ENCODE peak calls at places on chromosomes 3 and 15, in four cellular contexts. One of them, this sample, is unnamed.

GRCh38 chr15:87354661-87355410 is 901.7 kb downstream of the NTRK3 start:
- DNase-seq in HepG2: no peak
- DNase-seq in GM12878: no peak
- DNase-seq in K562: no peak
- DNase-seq in this sample: no peak

GRCh38 chr15:92902723-92903587 is 2.8 kb downstream of the CHD2 start:
- DNase-seq in K562: no peak
- DNase-seq in GM12878: no peak
- DNase-seq in HepG2: no peak
- DNase-seq in this sample: no peak

GRCh38 chr3:160893207-160893606 is 137.2 kb downstream of the PPM1L start:
- DNase-seq in HepG2: no peak
- DNase-seq in GM12878: no peak
- DNase-seq in K562: no peak
- DNase-seq in this sample: no peak

GRCh38 chr3:47910777-47911440 is 105.3 kb downstream of the MAP4 start:
- DNase-seq in K562: peak; percentile 64
- DNase-seq in HepG2: peak; percentile 14
- DNase-seq in GM12878: no peak
- DNase-seq in this sample: peak; percentile 34

GRCh38 chr15:86082619-86083377 is 3.1 kb downstream of the AGBL1 start:
- DNase-seq in GM12878: no peak
- DNase-seq in HepG2: no peak
- DNase-seq in K562: no peak
- DNase-seq in this sample: no peak

GRCh38 chr15:82670699-82671098 is 23.5 kb upstream of the CPEB1 start:
- DNase-seq in GM12878: no peak
- DNase-seq in HepG2: no peak
- DNase-seq in K562: no peak
- DNase-seq in this sample: no peak

GRCh38 chr3:73707772-73708171 is 83.0 kb upstream of the PDZRN3 start:
- DNase-seq in HepG2: no peak
- DNase-seq in K562: no peak
- DNase-seq in GM12878: no peak
- DNase-seq in this sample: no peak

GRCh38 chr3:190378240-190378891 is 9.6 kb upstream of the CLDN16 start:
- DNase-seq in GM12878: no peak
- DNase-seq in HepG2: no peak
- DNase-seq in K562: no peak
- DNase-seq in this sample: peak; percentile 48

GRCh38 chr15:93072440-93073394 is 16.3 kb downstream of the RGMA start:
- DNase-seq in HepG2: peak; percentile 6
- DNase-seq in K562: peak; percentile 80
- DNase-seq in GM12878: no peak
- DNase-seq in this sample: peak; percentile 67

GRCh38 chr15:62453979-62454378 is 288.9 kb upstream of the C2CD4B start:
- DNase-seq in K562: no peak
- DNase-seq in GM12878: no peak
- DNase-seq in HepG2: no peak
- DNase-seq in this sample: no peak

GRCh38 chr15:73081321-73081958 is 29.2 kb downstream of the NEO1 start:
- DNase-seq in HepG2: peak; percentile 41
- DNase-seq in GM12878: no peak
- DNase-seq in K562: peak; percentile 9
- DNase-seq in this sample: peak; percentile 73

GRCh38 chr3:118813472-118813871 is 221.2 kb downstream of the IGSF11 start:
- DNase-seq in GM12878: peak; percentile 59
- DNase-seq in HepG2: no peak
- DNase-seq in K562: no peak
- DNase-seq in this sample: no peak

GRCh38 chr3:46503194-46503924 is 5.6 kb downstream of the RTP3 start:
- DNase-seq in GM12878: no peak
- DNase-seq in K562: no peak
- DNase-seq in HepG2: no peak
- DNase-seq in this sample: no peak

GRCh38 chr15:40295297-40295696 is 12.4 kb upstream of the ANKRD63 start:
- DNase-seq in HepG2: no peak
- DNase-seq in K562: no peak
- DNase-seq in GM12878: no peak
- DNase-seq in this sample: no peak

GRCh38 chr15:77030042-77030927 is 35.4 kb downstream of the PSTPIP1 start:
- DNase-seq in GM12878: no peak
- DNase-seq in K562: peak; percentile 50
- DNase-seq in HepG2: no peak
- DNase-seq in this sample: no peak

GRCh38 chr15:99703603-99704443 is 29.4 kb downstream of the LYSMD4 start:
- DNase-seq in GM12878: no peak
- DNase-seq in HepG2: peak; percentile 62
- DNase-seq in K562: peak; percentile 44
- DNase-seq in this sample: peak; percentile 81

GRCh38 chr3:78911394-78911793 is 856.4 kb downstream of the ROBO1 start:
- DNase-seq in HepG2: no peak
- DNase-seq in GM12878: no peak
- DNase-seq in K562: no peak
- DNase-seq in this sample: no peak

GRCh38 chr15:37773111-37773860 is 161.2 kb upstream of the TMCO5A start:
- DNase-seq in K562: no peak
- DNase-seq in GM12878: no peak
- DNase-seq in HepG2: no peak
- DNase-seq in this sample: no peak

GRCh38 chr3:57794951-57795350 is 38.8 kb downstream of the SLMAP start:
- DNase-seq in HepG2: no peak
- DNase-seq in K562: no peak
- DNase-seq in GM12878: no peak
- DNase-seq in this sample: no peak
- TF ChIP-seq REST in HepG2: no peak
- TF ChIP-seq REST in K562: no peak
- TF ChIP-seq REST in GM12878: no peak
- TF ChIP-seq REST in this sample: no peak

GRCh38 chr3:136802481-136802996 is 16.4 kb upstream of the SLC35G2 start:
- DNase-seq in K562: no peak
- DNase-seq in GM12878: no peak
- DNase-seq in HepG2: no peak
- DNase-seq in this sample: no peak
- TF ChIP-seq POLR2AphosphoS2 in K562: no peak
- TF ChIP-seq POLR2AphosphoS2 in GM12878: no peak
- TF ChIP-seq POLR2AphosphoS2 in HepG2: no peak
- TF ChIP-seq POLR2AphosphoS2 in this sample: no peak

GRCh38 chr3:33440578-33441321 is 545 bp upstream of the UBP1 start:
- DNase-seq in K562: peak; percentile 96
- DNase-seq in GM12878: peak; percentile 100
- DNase-seq in HepG2: peak; percentile 100
- DNase-seq in this sample: peak; percentile 99
- TF ChIP-seq REST in K562: no peak
- TF ChIP-seq REST in GM12878: no peak
- TF ChIP-seq REST in HepG2: no peak
- TF ChIP-seq REST in this sample: no peak

DNA sequence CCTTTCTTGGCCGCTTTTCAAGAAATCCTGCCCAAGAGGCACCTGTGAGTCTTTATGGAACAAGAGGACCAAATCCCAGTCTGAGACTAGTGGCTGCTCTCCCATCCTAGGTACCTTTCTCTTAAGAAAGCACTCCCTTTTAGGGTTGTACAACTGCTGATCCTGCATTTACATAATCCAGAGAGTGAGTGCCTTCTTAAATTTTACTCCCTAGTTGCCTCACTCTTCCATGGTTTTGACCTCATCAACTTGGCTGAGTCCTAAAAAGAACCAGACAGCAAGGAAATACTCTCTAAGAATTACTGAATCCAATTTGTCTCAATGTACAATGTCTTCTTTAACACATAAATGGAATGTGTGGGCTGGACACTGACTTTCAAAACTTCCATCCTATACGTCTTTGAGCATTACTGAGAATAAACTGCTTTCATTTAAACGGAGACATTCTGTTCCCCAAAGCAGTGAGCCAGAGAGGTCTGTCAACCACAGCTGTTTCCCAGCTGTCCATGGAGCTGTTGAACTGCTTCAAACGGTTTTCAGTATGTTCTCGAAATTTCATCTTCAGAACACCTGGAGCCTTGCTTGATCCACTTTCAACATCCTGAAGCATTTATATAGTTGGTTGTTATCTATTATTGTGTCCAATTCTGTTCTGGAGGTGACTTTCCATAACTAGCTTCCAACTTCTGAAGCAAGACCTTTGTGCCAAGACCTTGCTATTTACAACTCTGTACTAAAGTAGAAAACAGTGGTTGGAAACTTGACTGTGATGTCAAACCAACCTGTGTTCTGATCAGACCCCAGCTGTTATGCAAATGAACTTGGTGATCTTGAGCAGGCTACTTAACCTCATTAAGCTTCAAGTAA is 179.1 kb downstream of the SLC9A9 start:
- DNase-seq in GM12878: peak; percentile 71
- DNase-seq in K562: no peak
- DNase-seq in HepG2: no peak
- DNase-seq in this sample: no peak
- TF ChIP-seq POLR2AphosphoS2 in GM12878: no peak
- TF ChIP-seq POLR2AphosphoS2 in K562: no peak
- TF ChIP-seq POLR2AphosphoS2 in HepG2: no peak
- TF ChIP-seq POLR2AphosphoS2 in this sample: no peak

GRCh38 chr15:64461577-64462162 is 1.3 kb downstream of the ZNF609 start:
- DNase-seq in HepG2: peak; percentile 6
- DNase-seq in GM12878: no peak
- DNase-seq in K562: peak; percentile 49
- DNase-seq in this sample: peak; percentile 44
- TF ChIP-seq REST in HepG2: no peak
- TF ChIP-seq REST in GM12878: no peak
- TF ChIP-seq REST in K562: no peak
- TF ChIP-seq REST in this sample: no peak